ENCODE peak calls at places on chromosomes 7 and 10, in seven cellular contexts. One of them, this sample, is unnamed.

GRCh38 chr10:126393076-126393475 is 4.8 kb upstream of the ADAM12 start:
- DNase-seq in A549: no peak
- DNase-seq in IMR-90: no peak
- DNase-seq in HepG2: no peak
- DNase-seq in K562: no peak
- DNase-seq in GM12878: no peak
- DNase-seq in H1: no peak
- DNase-seq in this sample: no peak

GRCh38 chr7:9097565-9098060 is 664.2 kb downstream of the NXPH1 start:
- DNase-seq in A549: no peak
- DNase-seq in IMR-90: no peak
- DNase-seq in HepG2: no peak
- DNase-seq in K562: no peak
- DNase-seq in GM12878: no peak
- DNase-seq in H1: no peak
- DNase-seq in this sample: no peak

GRCh38 chr10:83302623-83303022 is 836.7 kb upstream of the GHITM start:
- DNase-seq in A549: no peak
- DNase-seq in IMR-90: no peak
- DNase-seq in HepG2: no peak
- DNase-seq in K562: no peak
- DNase-seq in GM12878: no peak
- DNase-seq in H1: no peak
- DNase-seq in this sample: no peak

GRCh38 chr10:92082583-92083280 is 159.2 kb downstream of the BTAF1 start:
- DNase-seq in A549: no peak
- DNase-seq in IMR-90: peak
- DNase-seq in HepG2: peak
- DNase-seq in K562: no peak
- DNase-seq in GM12878: no peak
- DNase-seq in H1: no peak
- DNase-seq in this sample: no peak

GRCh38 chr7:23332881-23333612 is 33.9 kb downstream of the MALSU1 start:
- DNase-seq in A549: peak
- DNase-seq in IMR-90: peak
- DNase-seq in HepG2: no peak
- DNase-seq in K562: no peak
- DNase-seq in GM12878: no peak
- DNase-seq in H1: no peak
- DNase-seq in this sample: peak

GRCh38 chr7:112427984-112428383 is 22.3 kb upstream of the IFRD1 start:
- DNase-seq in A549: no peak
- DNase-seq in IMR-90: no peak
- DNase-seq in HepG2: no peak
- DNase-seq in K562: no peak
- DNase-seq in GM12878: no peak
- DNase-seq in H1: no peak
- DNase-seq in this sample: no peak

GRCh38 chr7:18590744-18591340 is 95.3 kb downstream of the HDAC9 start:
- DNase-seq in A549: peak
- DNase-seq in IMR-90: peak
- DNase-seq in HepG2: peak
- DNase-seq in K562: peak
- DNase-seq in GM12878: no peak
- DNase-seq in H1: no peak
- DNase-seq in this sample: peak

GRCh38 chr7:139441961-139442360 is 41.5 kb downstream of the KLRG2 start:
- DNase-seq in A549: no peak
- DNase-seq in IMR-90: no peak
- DNase-seq in HepG2: no peak
- DNase-seq in K562: no peak
- DNase-seq in GM12878: no peak
- DNase-seq in H1: no peak
- DNase-seq in this sample: no peak

GRCh38 chr7:381211-382117 is 91.5 kb downstream of the FOXL3 start:
- DNase-seq in A549: no peak
- DNase-seq in IMR-90: no peak
- DNase-seq in HepG2: no peak
- DNase-seq in K562: no peak
- DNase-seq in GM12878: no peak
- DNase-seq in H1: no peak
- DNase-seq in this sample: no peak

GRCh38 chr7:144903201-144903600 is 67.3 kb upstream of the TPK1 start:
- DNase-seq in A549: no peak
- DNase-seq in IMR-90: no peak
- DNase-seq in HepG2: no peak
- DNase-seq in K562: no peak
- DNase-seq in GM12878: no peak
- DNase-seq in H1: no peak
- DNase-seq in this sample: no peak

GRCh38 chr7:117124585-117125220 is 171.4 kb downstream of the ST7 start:
- DNase-seq in A549: peak
- DNase-seq in IMR-90: peak
- DNase-seq in HepG2: peak
- DNase-seq in K562: peak
- DNase-seq in GM12878: peak
- DNase-seq in H1: no peak
- DNase-seq in this sample: peak

GRCh38 chr10:62264702-62265436 is 3.8 kb downstream of the RTKN2 start:
- DNase-seq in A549: peak
- DNase-seq in IMR-90: peak
- DNase-seq in HepG2: peak
- DNase-seq in K562: peak
- DNase-seq in GM12878: no peak
- DNase-seq in H1: no peak
- DNase-seq in this sample: peak

GRCh38 chr10:17217661-17218306 is 10.3 kb upstream of the VIM start:
- DNase-seq in A549: no peak
- DNase-seq in IMR-90: peak
- DNase-seq in HepG2: no peak
- DNase-seq in K562: no peak
- DNase-seq in GM12878: no peak
- DNase-seq in H1: no peak
- DNase-seq in this sample: no peak

GRCh38 chr7:20229652-20230500 is 12.7 kb upstream of the MACC1 start:
- DNase-seq in A549: peak
- DNase-seq in IMR-90: peak
- DNase-seq in HepG2: no peak
- DNase-seq in K562: peak
- DNase-seq in GM12878: no peak
- DNase-seq in H1: no peak
- DNase-seq in this sample: no peak

GRCh38 chr10:85594239-85594638 is 772.4 kb downstream of the GRID1 start:
- DNase-seq in A549: no peak
- DNase-seq in IMR-90: no peak
- DNase-seq in HepG2: no peak
- DNase-seq in K562: no peak
- DNase-seq in GM12878: no peak
- DNase-seq in H1: no peak
- DNase-seq in this sample: no peak

GRCh38 chr10:51302316-51302715 is 228.0 kb downstream of the PRKG1 start:
- DNase-seq in A549: no peak
- DNase-seq in IMR-90: peak
- DNase-seq in HepG2: no peak
- DNase-seq in K562: no peak
- DNase-seq in GM12878: no peak
- DNase-seq in H1: no peak
- DNase-seq in this sample: no peak

GRCh38 chr10:87931836-87932230 is 68.4 kb downstream of the PTEN start:
- DNase-seq in A549: no peak
- DNase-seq in IMR-90: peak
- DNase-seq in HepG2: no peak
- DNase-seq in K562: no peak
- DNase-seq in GM12878: no peak
- DNase-seq in H1: no peak
- DNase-seq in this sample: no peak

GRCh38 chr10:118958984-118959916 is 70.3 kb upstream of the NANOS1 start:
- DNase-seq in A549: peak
- DNase-seq in IMR-90: peak
- DNase-seq in HepG2: no peak
- DNase-seq in K562: peak
- DNase-seq in GM12878: no peak
- DNase-seq in H1: peak
- DNase-seq in this sample: no peak

GRCh38 chr7:16320261-16320660 is 101.1 kb downstream of the CRPPA start:
- DNase-seq in A549: no peak
- DNase-seq in IMR-90: no peak
- DNase-seq in HepG2: no peak
- DNase-seq in K562: no peak
- DNase-seq in GM12878: no peak
- DNase-seq in H1: no peak
- DNase-seq in this sample: no peak

GRCh38 chr7:73717991-73718405 is 1.5 kb downstream of the STX1A start:
- DNase-seq in A549: no peak
- DNase-seq in IMR-90: peak
- DNase-seq in HepG2: no peak
- DNase-seq in K562: peak
- DNase-seq in GM12878: no peak
- DNase-seq in H1: no peak
- DNase-seq in this sample: no peak

GRCh38 chr10:32367793-32368453 is 21.0 kb upstream of the EPC1 start:
- DNase-seq in A549: peak
- DNase-seq in IMR-90: peak
- DNase-seq in HepG2: peak
- DNase-seq in K562: peak
- DNase-seq in GM12878: no peak
- DNase-seq in H1: peak
- DNase-seq in this sample: peak

DNA sequence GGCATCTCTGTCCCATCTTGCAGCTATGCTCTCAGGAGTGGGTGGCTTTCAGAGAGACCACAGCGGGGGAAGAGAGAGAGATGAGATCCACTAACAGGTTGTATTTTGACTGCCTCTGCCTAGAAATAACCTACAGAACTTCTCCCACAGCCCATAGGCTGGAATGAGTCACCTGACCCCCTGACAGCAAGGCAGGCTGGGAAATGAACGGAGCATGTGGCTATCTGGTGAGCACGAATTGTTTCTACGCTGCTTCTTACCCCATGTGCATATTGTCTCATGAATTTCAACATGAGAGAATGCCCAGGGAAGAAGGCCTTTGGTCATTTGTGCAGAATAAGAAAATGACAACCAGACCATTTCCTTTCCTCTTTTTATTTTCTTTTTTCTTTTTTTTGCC is 151.3 kb downstream of the SNX10 start:
- DNase-seq in A549: no peak
- DNase-seq in IMR-90: no peak
- DNase-seq in HepG2: no peak
- DNase-seq in K562: no peak
- DNase-seq in GM12878: no peak
- DNase-seq in H1: no peak
- DNase-seq in this sample: no peak
- TF ChIP-seq RFX5 in A549: no peak
- TF ChIP-seq RFX5 in IMR-90: no peak
- TF ChIP-seq RFX5 in HepG2: no peak
- TF ChIP-seq RFX5 in K562: no peak
- TF ChIP-seq RFX5 in GM12878: no peak
- TF ChIP-seq RFX5 in H1: no peak
- TF ChIP-seq RFX5 in this sample: no peak

GRCh38 chr7:100085515-100085914 is 3.3 kb upstream of the COPS6 start:
- DNase-seq in A549: no peak
- DNase-seq in IMR-90: no peak
- DNase-seq in HepG2: no peak
- DNase-seq in K562: no peak
- DNase-seq in GM12878: no peak
- DNase-seq in H1: no peak
- DNase-seq in this sample: no peak

GRCh38 chr7:100088095-100088620 is 611 bp upstream of the COPS6 start:
- DNase-seq in A549: no peak
- DNase-seq in IMR-90: no peak
- DNase-seq in HepG2: no peak
- DNase-seq in K562: no peak
- DNase-seq in GM12878: no peak
- DNase-seq in H1: no peak
- DNase-seq in this sample: no peak

GRCh38 chr7:100089458-100090201 is 861 bp downstream of the COPS6 start:
- DNase-seq in A549: no peak
- DNase-seq in IMR-90: peak
- DNase-seq in HepG2: no peak
- DNase-seq in K562: peak
- DNase-seq in GM12878: no peak
- DNase-seq in H1: no peak
- DNase-seq in this sample: no peak

GRCh38 chr7:100088621-100089457 is at the start of gene COPS6:
- DNase-seq in A549: peak
- DNase-seq in IMR-90: peak
- DNase-seq in HepG2: peak
- DNase-seq in K562: peak
- DNase-seq in GM12878: no peak
- DNase-seq in H1: peak
- DNase-seq in this sample: peak

DNA sequence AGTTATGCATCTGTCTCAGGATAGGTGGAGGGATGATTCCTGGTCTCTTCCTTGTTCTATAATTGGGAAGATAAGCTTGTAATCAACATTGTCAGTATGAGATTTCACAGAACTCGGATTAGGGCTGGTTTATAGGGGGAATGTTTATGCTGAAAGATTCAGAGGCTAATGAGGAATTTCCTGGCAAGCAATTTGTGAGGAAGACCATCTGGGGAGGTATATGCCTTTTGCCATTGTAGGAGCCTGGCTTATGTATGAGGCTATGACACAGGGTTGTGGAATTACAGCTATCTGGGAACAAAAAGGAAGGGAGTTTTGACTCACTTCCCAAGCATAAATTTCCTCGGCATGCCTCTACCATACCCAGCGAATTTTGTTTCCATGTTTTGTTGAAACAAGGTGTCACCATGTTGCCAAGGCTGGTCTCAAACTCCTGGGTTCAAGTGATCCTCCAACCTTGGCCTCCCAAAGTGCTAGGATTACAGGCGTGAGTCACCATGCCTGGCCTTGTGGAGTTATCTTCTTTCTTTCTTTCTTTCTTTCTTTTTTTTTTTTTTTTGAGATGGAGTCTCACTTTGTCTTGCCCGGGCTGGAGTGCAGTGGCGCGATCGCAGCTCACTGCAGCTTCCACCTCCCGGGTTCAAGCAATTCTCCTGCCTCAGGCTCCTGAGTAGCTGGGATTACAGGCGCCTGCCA is 1.6 kb upstream of the COPS6 start:
- DNase-seq in A549: peak
- DNase-seq in IMR-90: peak
- DNase-seq in HepG2: no peak
- DNase-seq in K562: no peak
- DNase-seq in GM12878: no peak
- DNase-seq in H1: no peak
- DNase-seq in this sample: peak
- TF ChIP-seq RFX5 in A549: no peak
- TF ChIP-seq RFX5 in IMR-90: no peak
- TF ChIP-seq RFX5 in HepG2: no peak
- TF ChIP-seq RFX5 in K562: no peak
- TF ChIP-seq RFX5 in GM12878: no peak
- TF ChIP-seq RFX5 in H1: no peak
- TF ChIP-seq RFX5 in this sample: no peak

GRCh38 chr10:18497955-18498354 is 153.4 kb downstream of the NSUN6 start:
- DNase-seq in A549: no peak
- DNase-seq in IMR-90: no peak
- DNase-seq in HepG2: no peak
- DNase-seq in K562: no peak
- DNase-seq in GM12878: no peak
- DNase-seq in H1: no peak
- DNase-seq in this sample: no peak
- TF ChIP-seq RFX5 in A549: no peak
- TF ChIP-seq RFX5 in IMR-90: no peak
- TF ChIP-seq RFX5 in HepG2: no peak
- TF ChIP-seq RFX5 in K562: no peak
- TF ChIP-seq RFX5 in GM12878: no peak
- TF ChIP-seq RFX5 in H1: no peak
- TF ChIP-seq RFX5 in this sample: no peak

GRCh38 chr10:6794441-6794840 is 214.4 kb upstream of the PRKCQ start:
- DNase-seq in A549: no peak
- DNase-seq in IMR-90: no peak
- DNase-seq in HepG2: no peak
- DNase-seq in K562: no peak
- DNase-seq in GM12878: no peak
- DNase-seq in H1: no peak
- DNase-seq in this sample: no peak
- TF ChIP-seq RFX5 in A549: no peak
- TF ChIP-seq RFX5 in IMR-90: no peak
- TF ChIP-seq RFX5 in HepG2: no peak
- TF ChIP-seq RFX5 in K562: no peak
- TF ChIP-seq RFX5 in GM12878: no peak
- TF ChIP-seq RFX5 in H1: no peak
- TF ChIP-seq RFX5 in this sample: no peak